ENCODE peak calls at places on chromosome 6, in five cellular contexts. One of them, this sample, is unnamed.

GRCh38 chr6:14511192-14511591 is 393.6 kb downstream of the CD83 start:
- DNase-seq in adrenal gland: no peak
- DNase-seq in tibial artery: no peak
- DNase-seq in psoas muscle: no peak
- DNase-seq in brain microvascular endothelial cell: no peak
- DNase-seq in this sample: no peak

GRCh38 chr6:6379573-6379972 is 59.1 kb upstream of the F13A1 start:
- DNase-seq in psoas muscle: no peak
- DNase-seq in tibial artery: no peak
- DNase-seq in brain microvascular endothelial cell: no peak
- DNase-seq in adrenal gland: no peak
- DNase-seq in this sample: no peak

GRCh38 chr6:138538390-138539031 is 39.2 kb upstream of the NHSL1 start:
- DNase-seq in adrenal gland: no peak
- DNase-seq in psoas muscle: peak; percentile 41
- DNase-seq in brain microvascular endothelial cell: peak; percentile 49
- DNase-seq in tibial artery: no peak
- DNase-seq in this sample: no peak

GRCh38 chr6:143806282-143807102 is 36.6 kb upstream of the LTV1 start:
- DNase-seq in brain microvascular endothelial cell: peak; percentile 93
- DNase-seq in tibial artery: no peak
- DNase-seq in psoas muscle: no peak
- DNase-seq in adrenal gland: no peak
- DNase-seq in this sample: no peak

GRCh38 chr6:71886184-71887005 is at the start of gene RIMS1:
- DNase-seq in adrenal gland: peak; percentile 16
- DNase-seq in psoas muscle: peak; percentile 19
- DNase-seq in tibial artery: peak; percentile 64
- DNase-seq in brain microvascular endothelial cell: peak; percentile 3
- DNase-seq in this sample: peak; percentile 47

GRCh38 chr6:131061041-131061770 is 1.8 kb downstream of the EPB41L2 start:
- DNase-seq in adrenal gland: no peak
- DNase-seq in brain microvascular endothelial cell: no peak
- DNase-seq in tibial artery: no peak
- DNase-seq in psoas muscle: no peak
- DNase-seq in this sample: no peak

GRCh38 chr6:6436946-6437345 is 116.5 kb upstream of the F13A1 start:
- DNase-seq in brain microvascular endothelial cell: no peak
- DNase-seq in adrenal gland: no peak
- DNase-seq in psoas muscle: no peak
- DNase-seq in tibial artery: no peak
- DNase-seq in this sample: no peak

GRCh38 chr6:36286858-36287257 is 17.0 kb downstream of the PNPLA1 start:
- DNase-seq in psoas muscle: no peak
- DNase-seq in tibial artery: no peak
- DNase-seq in brain microvascular endothelial cell: no peak
- DNase-seq in adrenal gland: no peak
- DNase-seq in this sample: no peak

DNA sequence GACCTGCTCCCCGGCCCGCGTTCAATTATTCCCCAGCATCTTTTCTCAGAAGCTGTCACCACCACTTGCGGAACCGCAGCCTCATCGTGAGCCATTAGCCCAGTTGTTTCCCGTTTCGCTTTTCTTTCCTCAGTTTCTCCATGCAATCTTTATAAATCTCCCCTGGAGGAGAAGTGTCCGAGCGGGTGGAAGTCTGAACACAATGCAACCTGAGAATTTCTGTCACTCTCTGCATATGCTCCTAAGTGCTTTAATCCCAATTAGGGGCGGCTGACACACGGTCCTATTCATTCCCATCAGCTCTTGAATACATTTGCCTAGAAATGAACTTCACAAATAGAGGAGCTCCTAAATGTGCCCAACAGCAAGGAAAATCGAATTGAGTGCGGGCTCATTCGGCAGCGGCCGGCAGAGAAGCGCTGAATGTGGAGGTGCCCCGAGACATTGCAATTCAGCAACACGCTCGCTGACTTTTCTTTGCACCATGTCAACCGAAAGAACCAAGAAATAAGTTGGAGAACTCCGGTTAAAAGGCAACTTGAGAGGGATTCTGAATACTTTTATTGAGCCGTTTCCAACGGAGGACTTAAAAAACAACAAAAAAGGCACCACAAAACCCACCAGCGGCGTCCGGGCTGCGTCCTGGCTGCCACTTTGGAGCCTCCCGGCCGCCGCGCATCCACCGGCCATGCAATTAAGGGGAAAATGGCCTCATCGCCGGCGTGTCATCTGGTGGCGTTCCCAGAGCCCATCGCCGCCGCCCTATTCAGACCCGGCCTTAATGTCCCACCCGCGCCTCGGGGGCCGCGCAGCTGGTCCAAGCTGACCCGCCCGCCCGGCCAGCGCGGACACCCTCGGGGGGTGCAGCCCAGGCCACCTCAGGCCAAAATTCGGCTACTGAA is 3.9 kb upstream of the PRDM13 start:
- DNase-seq in adrenal gland: no peak
- DNase-seq in psoas muscle: no peak
- DNase-seq in tibial artery: no peak
- DNase-seq in brain microvascular endothelial cell: no peak
- DNase-seq in this sample: no peak
- H3K4me3 ChIP-seq in adrenal gland: no peak overlapping the region
- H3K4me3 ChIP-seq in psoas muscle: peak overlapping the region; percentile 59
- H3K4me3 ChIP-seq in tibial artery: peak overlapping the region; percentile 35
- H3K4me3 ChIP-seq in brain microvascular endothelial cell: no peak overlapping the region
- H3K4me3 ChIP-seq in this sample: peak overlapping the region; percentile 45

DNA sequence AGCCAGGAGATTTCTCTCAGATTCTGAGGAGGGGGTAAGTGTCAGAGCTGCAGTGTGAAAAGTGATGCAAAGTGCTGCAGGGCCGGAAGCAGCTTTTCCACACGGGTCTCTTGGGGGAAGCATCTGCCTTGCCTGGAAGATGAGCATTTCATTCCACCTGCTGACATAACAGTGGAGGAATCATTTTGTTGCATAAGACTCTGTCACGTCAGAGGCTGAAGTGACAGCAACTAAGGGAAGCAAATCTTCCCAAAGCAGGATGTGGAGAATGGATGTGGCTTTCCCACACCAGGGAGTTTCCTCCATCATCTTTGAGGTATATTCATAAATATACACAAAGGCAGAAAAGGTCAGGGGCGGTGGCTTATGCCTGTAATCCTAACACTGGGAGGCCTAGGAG is 22.9 kb downstream of the DCBLD1 start:
- DNase-seq in tibial artery: no peak
- DNase-seq in brain microvascular endothelial cell: no peak
- DNase-seq in psoas muscle: no peak
- DNase-seq in adrenal gland: no peak
- DNase-seq in this sample: no peak
- H3K27ac ChIP-seq in tibial artery: no peak overlapping the region
- H3K27ac ChIP-seq in brain microvascular endothelial cell: no peak overlapping the region
- H3K27ac ChIP-seq in psoas muscle: no peak overlapping the region
- H3K27ac ChIP-seq in adrenal gland: no peak overlapping the region
- H3K27ac ChIP-seq in this sample: no peak overlapping the region

GRCh38 chr6:7899046-7899888 is 11.3 kb downstream of the TXNDC5 start:
- DNase-seq in adrenal gland: no peak
- DNase-seq in tibial artery: no peak
- DNase-seq in psoas muscle: no peak
- DNase-seq in brain microvascular endothelial cell: no peak
- DNase-seq in this sample: no peak
- TF ChIP-seq CTCF in adrenal gland: no peak
- TF ChIP-seq CTCF in tibial artery: no peak
- TF ChIP-seq CTCF in psoas muscle: no peak
- TF ChIP-seq CTCF in brain microvascular endothelial cell: peak; percentile 39
- TF ChIP-seq CTCF in this sample: no peak

GRCh38 chr6:28775405-28776129 is 148.2 kb downstream of the TRIM27 start:
- DNase-seq in adrenal gland: no peak
- DNase-seq in tibial artery: no peak
- DNase-seq in brain microvascular endothelial cell: no peak
- DNase-seq in psoas muscle: no peak
- DNase-seq in this sample: no peak

GRCh38 chr6:28774292-28775051 is 149.3 kb downstream of the TRIM27 start:
- DNase-seq in adrenal gland: no peak
- DNase-seq in tibial artery: no peak
- DNase-seq in psoas muscle: no peak
- DNase-seq in brain microvascular endothelial cell: no peak
- DNase-seq in this sample: no peak

GRCh38 chr6:28777147-28777461 is 146.7 kb downstream of the TRIM27 start:
- DNase-seq in psoas muscle: no peak
- DNase-seq in tibial artery: no peak
- DNase-seq in brain microvascular endothelial cell: no peak
- DNase-seq in adrenal gland: no peak
- DNase-seq in this sample: no peak

GRCh38 chr6:28775052-28775376 is 148.8 kb downstream of the TRIM27 start:
- DNase-seq in adrenal gland: no peak
- DNase-seq in psoas muscle: no peak
- DNase-seq in brain microvascular endothelial cell: no peak
- DNase-seq in tibial artery: no peak
- DNase-seq in this sample: no peak

GRCh38 chr6:28776269-28777146 is 147.3 kb downstream of the TRIM27 start:
- DNase-seq in psoas muscle: no peak
- DNase-seq in adrenal gland: no peak
- DNase-seq in brain microvascular endothelial cell: no peak
- DNase-seq in tibial artery: no peak
- DNase-seq in this sample: no peak
- H3K4me3 ChIP-seq in psoas muscle: no peak overlapping the region
- H3K4me3 ChIP-seq in adrenal gland: no peak overlapping the region
- H3K4me3 ChIP-seq in brain microvascular endothelial cell: no peak overlapping the region
- H3K4me3 ChIP-seq in tibial artery: no peak overlapping the region
- H3K4me3 ChIP-seq in this sample: no peak overlapping the region

GRCh38 chr6:142369266-142369665 is 67.5 kb downstream of the ADGRG6 start:
- DNase-seq in brain microvascular endothelial cell: no peak
- DNase-seq in psoas muscle: no peak
- DNase-seq in tibial artery: no peak
- DNase-seq in adrenal gland: no peak
- DNase-seq in this sample: no peak

GRCh38 chr6:142361765-142362540 is 60.1 kb downstream of the ADGRG6 start:
- DNase-seq in brain microvascular endothelial cell: peak; percentile 58
- DNase-seq in adrenal gland: no peak
- DNase-seq in tibial artery: no peak
- DNase-seq in psoas muscle: no peak
- DNase-seq in this sample: no peak

GRCh38 chr6:142372348-142372747 is 70.5 kb downstream of the ADGRG6 start:
- DNase-seq in brain microvascular endothelial cell: peak; percentile 26
- DNase-seq in psoas muscle: no peak
- DNase-seq in adrenal gland: no peak
- DNase-seq in tibial artery: no peak
- DNase-seq in this sample: no peak

GRCh38 chr6:142367501-142368018 is 65.8 kb downstream of the ADGRG6 start:
- DNase-seq in psoas muscle: no peak
- DNase-seq in brain microvascular endothelial cell: no peak
- DNase-seq in tibial artery: no peak
- DNase-seq in adrenal gland: no peak
- DNase-seq in this sample: no peak

GRCh38 chr6:142367061-142367460 is 65.3 kb downstream of the ADGRG6 start:
- DNase-seq in adrenal gland: no peak
- DNase-seq in brain microvascular endothelial cell: no peak
- DNase-seq in psoas muscle: no peak
- DNase-seq in tibial artery: no peak
- DNase-seq in this sample: no peak
- H3K27ac ChIP-seq in adrenal gland: no peak overlapping the region
- H3K27ac ChIP-seq in brain microvascular endothelial cell: no peak overlapping the region
- H3K27ac ChIP-seq in psoas muscle: no peak overlapping the region
- H3K27ac ChIP-seq in tibial artery: no peak overlapping the region
- H3K27ac ChIP-seq in this sample: no peak overlapping the region

DNA sequence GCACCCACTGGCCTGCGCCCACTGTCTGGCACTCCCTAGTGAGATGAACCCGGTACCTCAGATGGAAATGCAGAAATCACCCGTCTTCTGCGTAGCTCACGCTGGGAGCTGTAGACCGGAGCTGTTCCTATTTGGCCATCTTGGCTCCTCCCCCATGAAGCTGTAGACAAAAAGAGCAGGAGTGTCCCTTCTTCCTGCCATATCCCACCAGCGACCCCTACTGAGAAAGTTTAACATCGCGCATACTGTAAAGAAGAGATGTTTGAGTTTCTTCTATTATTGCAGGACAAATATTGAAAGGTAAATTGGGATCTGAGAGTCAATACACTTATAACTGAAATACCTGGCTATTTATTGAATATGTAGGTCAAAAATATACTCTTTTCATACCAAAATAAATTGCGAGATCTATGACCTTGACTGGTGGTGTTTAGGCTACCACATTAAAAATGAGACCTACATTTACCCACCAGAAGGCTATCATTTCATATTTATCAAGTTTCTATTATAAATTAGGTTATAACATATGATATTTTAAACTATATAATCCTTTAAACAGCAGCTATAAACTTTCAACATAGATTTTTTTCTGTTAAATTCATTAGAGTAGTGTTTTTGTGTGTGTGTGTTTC is 586.3 kb downstream of the HTR1B start:
- DNase-seq in psoas muscle: no peak
- DNase-seq in adrenal gland: peak; percentile 36
- DNase-seq in brain microvascular endothelial cell: peak; percentile 75
- DNase-seq in tibial artery: no peak
- DNase-seq in this sample: no peak
- TF ChIP-seq CTCF in psoas muscle: no peak
- TF ChIP-seq CTCF in adrenal gland: peak; percentile 38
- TF ChIP-seq CTCF in brain microvascular endothelial cell: peak; percentile 56
- TF ChIP-seq CTCF in tibial artery: peak; percentile 20
- TF ChIP-seq CTCF in this sample: no peak

GRCh38 chr6:11218477-11218826 is 14.0 kb downstream of the NEDD9 start:
- DNase-seq in psoas muscle: no peak
- DNase-seq in adrenal gland: no peak
- DNase-seq in brain microvascular endothelial cell: no peak
- DNase-seq in tibial artery: no peak
- DNase-seq in this sample: no peak
- H3K4me3 ChIP-seq in psoas muscle: no peak overlapping the region
- H3K4me3 ChIP-seq in adrenal gland: no peak overlapping the region
- H3K4me3 ChIP-seq in brain microvascular endothelial cell: no peak overlapping the region
- H3K4me3 ChIP-seq in tibial artery: no peak overlapping the region
- H3K4me3 ChIP-seq in this sample: no peak overlapping the region

DNA sequence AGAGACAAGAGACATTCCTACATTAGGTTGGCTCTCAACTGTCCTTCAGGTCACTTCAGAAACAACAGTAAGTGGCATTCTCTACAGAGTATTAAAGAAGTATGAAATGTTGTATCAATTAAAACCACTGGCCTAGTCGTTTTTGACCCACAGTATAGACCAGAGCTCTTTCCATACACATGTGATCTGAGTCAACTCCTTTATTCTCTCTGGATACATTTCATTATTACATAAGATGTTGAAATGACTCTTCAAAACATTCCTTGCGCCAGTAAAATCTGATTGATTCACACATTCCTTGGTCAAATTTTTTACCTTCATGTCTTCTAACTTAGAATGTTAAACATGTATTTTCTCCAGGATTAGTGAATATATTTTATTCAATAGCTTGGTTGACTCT is 265.6 kb downstream of the COL12A1 start:
- DNase-seq in brain microvascular endothelial cell: no peak
- DNase-seq in psoas muscle: no peak
- DNase-seq in adrenal gland: no peak
- DNase-seq in tibial artery: no peak
- DNase-seq in this sample: no peak
- H3K27ac ChIP-seq in brain microvascular endothelial cell: no peak overlapping the region
- H3K27ac ChIP-seq in psoas muscle: no peak overlapping the region
- H3K27ac ChIP-seq in adrenal gland: no peak overlapping the region
- H3K27ac ChIP-seq in tibial artery: no peak overlapping the region
- H3K27ac ChIP-seq in this sample: no peak overlapping the region